ENCODE peak calls at places on chromosomes 11 and 22, in seven cellular contexts. M is fibroblast of pulmonary artery, V is AG04450, X is heart right ventricle, K is endothelial cell, G is IMR-90, C is brain microvascular endothelial cell. W is an unnamed sample.

GRCh38 chr11:116867619-116868018 is 30.2 kb upstream of the APOA1 start:
- DNase-seq in M (no peak), V (no peak), X (no peak), K (no peak), G (no peak), C (no peak), W (no peak)

GRCh38 chr11:86099727-86100320 is 30.9 kb upstream of the PICALM start:
- DNase-seq in M (peak), V (no peak), X (no peak), K (no peak), G (peak), C (no peak), W (no peak)

GRCh38 chr11:134178275-134178674 is 45.5 kb downstream of the NCAPD3 start:
- DNase-seq in M (no peak), V (no peak), X (no peak), K (no peak), G (no peak), C (no peak), W (no peak)

GRCh38 chr11:58268142-58268541 is at the start of gene OR10W1:
- DNase-seq in M (no peak), V (no peak), X (no peak), K (no peak), G (no peak), C (no peak), W (no peak)

GRCh38 chr22:38824587-38824986 is 19.2 kb downstream of the NPTXR start:
- DNase-seq in M (peak), V (peak), X (peak), K (peak), G (peak), C (peak), W (no peak)

GRCh38 chr11:59135648-59136461 is 6.8 kb upstream of the FAM111A start:
- DNase-seq in M (peak), V (peak), X (peak), K (peak), G (peak), C (peak), W (peak)

GRCh38 chr11:48043111-48043997 is 63.0 kb downstream of the PTPRJ start:
- DNase-seq in M (no peak), V (no peak), X (no peak), K (no peak), G (no peak), C (no peak), W (no peak)

GRCh38 chr22:46918197-46918596 is 155.7 kb downstream of the TBC1D22A start:
- DNase-seq in M (no peak), V (no peak), X (no peak), K (no peak), G (no peak), C (no peak), W (no peak)

GRCh38 chr11:97909544-97910394 is 1111.0 kb upstream of the CNTN5 start:
- DNase-seq in M (peak), V (peak), X (no peak), K (no peak), G (peak), C (peak), W (no peak)

GRCh38 chr11:90717522-90717921 is 494.7 kb upstream of the CHORDC1 start:
- DNase-seq in M (no peak), V (no peak), X (no peak), K (no peak), G (no peak), C (no peak), W (no peak)

GRCh38 chr11:128582496-128583366 is 4.6 kb downstream of the ETS1 start:
- DNase-seq in M (peak), V (peak), X (peak), K (no peak), G (peak), C (peak), W (peak)

GRCh38 chr11:78696177-78696576 is 121.5 kb upstream of the NARS2 start:
- DNase-seq in M (no peak), V (no peak), X (no peak), K (no peak), G (no peak), C (no peak), W (no peak)

GRCh38 chr11:83649468-83649915 is 363.3 kb upstream of the CCDC90B start:
- DNase-seq in M (no peak), V (no peak), X (no peak), K (no peak), G (no peak), C (no peak), W (no peak)

GRCh38 chr22:20514658-20515406 is 7.4 kb downstream of the MED15 start:
- DNase-seq in M (peak), V (peak), X (no peak), K (no peak), G (peak), C (peak), W (peak)

GRCh38 chr11:119367661-119368120 is 13.8 kb downstream of the USP2 start:
- DNase-seq in M (no peak), V (no peak), X (no peak), K (no peak), G (no peak), C (no peak), W (no peak)

GRCh38 chr22:27419473-27419872 is 382.1 kb downstream of the MN1 start:
- DNase-seq in M (peak), V (no peak), X (no peak), K (no peak), G (peak), C (peak), W (no peak)

GRCh38 chr22:27420186-27420816 is 381.3 kb downstream of the MN1 start:
- DNase-seq in M (peak), V (no peak), X (peak), K (no peak), G (peak), C (no peak), W (no peak)

GRCh38 chr22:27418261-27418660 is 383.3 kb downstream of the MN1 start:
- DNase-seq in M (no peak), V (no peak), X (no peak), K (no peak), G (no peak), C (no peak), W (no peak)

GRCh38 chr22:27413702-27414101 is 387.9 kb downstream of the MN1 start:
- DNase-seq in M (no peak), V (no peak), X (no peak), K (no peak), G (no peak), C (no peak), W (no peak)

GRCh38 chr22:27416553-27417427 is 384.8 kb downstream of the MN1 start:
- DNase-seq in M (peak), V (peak), X (no peak), K (no peak), G (peak), C (peak), W (no peak)
- TF ChIP-seq CTCF in M (peak), V (peak), X (no peak), K (no peak), G (no peak), C (peak), W (no peak)

GRCh38 chr11:1896895-1897294 is 5.2 kb upstream of the PRR33 start:
- DNase-seq in M (no peak), V (no peak), X (peak), K (no peak), G (no peak), C (no peak), W (peak)
- TF ChIP-seq CTCF in M (no peak), V (no peak), X (no peak), K (no peak), G (no peak), C (no peak), W (no peak)

GRCh38 chr11:108027057-108027456 is 18.4 kb downstream of the CUL5 start:
- DNase-seq in M (no peak), V (no peak), X (no peak), K (no peak), G (no peak), C (no peak), W (no peak)
- TF ChIP-seq CTCF in M (no peak), V (no peak), X (no peak), K (no peak), G (no peak), C (peak), W (peak)

GRCh38 chr11:68021167-68021787 is 9.2 kb upstream of the NDUFS8 start:
- DNase-seq in M (no peak), V (no peak), X (no peak), K (no peak), G (no peak), C (no peak), W (no peak)

GRCh38 chr11:68018730-68019190 is 8.6 kb downstream of the ALDH3B1 start:
- DNase-seq in M (no peak), V (no peak), X (no peak), K (no peak), G (no peak), C (no peak), W (no peak)

GRCh38 chr11:68022531-68022930 is 8.0 kb upstream of the NDUFS8 start:
- DNase-seq in M (no peak), V (no peak), X (no peak), K (no peak), G (no peak), C (no peak), W (no peak)

GRCh38 chr11:68019486-68019885 is 9.4 kb downstream of the ALDH3B1 start:
- DNase-seq in M (no peak), V (no peak), X (no peak), K (no peak), G (no peak), C (no peak), W (no peak)

DNA sequence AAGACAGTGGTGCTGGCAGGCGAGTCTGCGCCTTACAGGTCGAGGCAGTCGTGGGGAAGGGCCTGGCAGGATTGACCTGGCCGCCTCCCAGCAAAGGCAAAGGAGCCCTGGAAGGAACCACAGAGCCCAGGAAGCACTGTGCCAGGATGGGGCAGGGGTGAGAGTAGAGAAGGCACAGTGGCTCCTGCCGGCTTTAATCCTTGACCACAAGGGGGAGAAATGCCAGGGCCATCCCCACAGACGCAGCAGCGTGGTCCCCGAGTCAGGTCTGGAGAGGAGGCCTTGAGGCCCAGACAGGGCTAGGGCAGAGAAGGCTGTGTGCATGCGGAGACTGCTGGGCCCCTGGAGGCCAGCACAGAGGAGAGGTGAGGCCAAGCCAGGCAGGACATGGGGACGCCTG is 9.9 kb upstream of the NDUFS8 start:
- DNase-seq in M (peak), V (no peak), X (no peak), K (peak), G (peak), C (no peak), W (no peak)
- TF ChIP-seq CTCF in M (peak), V (peak), X (peak), K (peak), G (peak), C (peak), W (no peak)

W was measured in CD14-positive monocyte.